ENCODE peak calls at places on chromosomes 12 and 14, in eight cellular contexts. X is Panc1; R is GM06990; H is activated CD4-positive, alpha-beta T cell treated with anti-CD3 and anti-CD28 coated beads, Interleukin-2, amount 10 ng/mL, durations not matched to agents 7 days and 5 days; W is GM23248; J is foreskin fibroblast; Z is A549; S is neural progenitor cell. E is an unnamed sample.

GRCh38 chr14:34872822-34873590 is 2.2 kb downstream of the BAZ1A start:
- DNase-seq in X (peak), R (peak), H (no peak), W (peak), J (no peak), Z (peak), S (peak), E (peak)

GRCh38 chr12:96244826-96245225 is 50.7 kb downstream of the ELK3 start:
- DNase-seq in X (no peak), R (no peak), H (no peak), W (no peak), J (no peak), Z (no peak), S (no peak), E (no peak)

GRCh38 chr12:55058776-55059175 is 39.0 kb downstream of the NEUROD4 start:
- DNase-seq in X (no peak), R (no peak), H (no peak), W (no peak), J (no peak), Z (no peak), S (no peak), E (no peak)

GRCh38 chr14:88868558-88869159 is 44.2 kb downstream of the TTC8 start:
- DNase-seq in X (no peak), R (no peak), H (no peak), W (peak), J (no peak), Z (peak), S (no peak), E (no peak)

GRCh38 chr14:74324945-74325361 is 22.2 kb upstream of the ABCD4 start:
- DNase-seq in X (no peak), R (no peak), H (no peak), W (peak), J (peak), Z (peak), S (peak), E (no peak)

GRCh38 chr12:127537070-127537469 is 729.9 kb upstream of the TMEM132C start:
- DNase-seq in X (no peak), R (no peak), H (no peak), W (no peak), J (no peak), Z (no peak), S (no peak), E (no peak)

GRCh38 chr14:74548881-74549280 is 55.3 kb downstream of the ISCA2 start:
- DNase-seq in X (no peak), R (no peak), H (no peak), W (peak), J (peak), Z (no peak), S (no peak), E (no peak)

GRCh38 chr12:125161712-125162023 is 96.4 kb downstream of the AACS start:
- DNase-seq in X (no peak), R (no peak), H (no peak), W (no peak), J (no peak), Z (no peak), S (no peak), E (no peak)

GRCh38 chr14:99391671-99392070 is 89.0 kb downstream of the SETD3 start:
- DNase-seq in X (no peak), R (no peak), H (no peak), W (peak), J (peak), Z (no peak), S (no peak), E (no peak)

GRCh38 chr12:615620-616019 is 47.6 kb downstream of the NINJ2 start:
- DNase-seq in X (no peak), R (no peak), H (no peak), W (no peak), J (no peak), Z (no peak), S (no peak), E (no peak)

GRCh38 chr12:124039276-124039675 is 66.3 kb downstream of the ZNF664 start:
- DNase-seq in X (no peak), R (no peak), H (no peak), W (peak), J (no peak), Z (no peak), S (no peak), E (no peak)

GRCh38 chr14:80607430-80608200 is 333.9 kb downstream of the CEP128 start:
- DNase-seq in X (no peak), R (no peak), H (no peak), W (no peak), J (no peak), Z (no peak), S (no peak), E (no peak)

GRCh38 chr12:46946137-46946536 is 120.3 kb upstream of the SLC38A4 start:
- DNase-seq in X (no peak), R (no peak), H (no peak), W (peak), J (peak), Z (no peak), S (no peak), E (peak)

GRCh38 chr14:63717704-63718103 is 10.2 kb downstream of the SGPP1 start:
- DNase-seq in X (no peak), R (no peak), H (no peak), W (peak), J (no peak), Z (peak), S (peak), E (no peak)

GRCh38 chr12:113591480-113591971 is 119.9 kb upstream of the LHX5 start:
- DNase-seq in X (no peak), R (peak), H (no peak), W (no peak), J (no peak), Z (no peak), S (peak), E (no peak)

GRCh38 chr12:51793201-51793600 is 55.3 kb downstream of the FIGNL2 start:
- DNase-seq in X (no peak), R (no peak), H (no peak), W (peak), J (peak), Z (no peak), S (no peak), E (no peak)

GRCh38 chr12:69570000-69570516 is 15.2 kb upstream of the CCT2 start:
- DNase-seq in X (no peak), R (no peak), H (no peak), W (peak), J (peak), Z (peak), S (no peak), E (no peak)

GRCh38 chr12:82583756-82584155 is 103.0 kb upstream of the TMTC2 start:
- DNase-seq in X (no peak), R (no peak), H (no peak), W (no peak), J (no peak), Z (no peak), S (no peak), E (no peak)

GRCh38 chr12:54229624-54230212 is 40.9 kb upstream of the SMUG1 start:
- DNase-seq in X (no peak), R (no peak), H (no peak), W (peak), J (peak), Z (peak), S (no peak), E (peak)

E was measured in keratinocyte.